ENCODE peak calls at places on chromosomes 4 and X, in five cellular contexts. D is endothelial cell of umbilical vein, F is cardiac muscle cell, B is Panc1, H is esophagus squamous epithelium. Y is an unnamed sample.

GRCh38 chrX:119618439-119618838 is 12.2 kb upstream of the NKRF start:
- DNase-seq in H (no peak), B (no peak), D (no peak), F (no peak), Y (no peak)

GRCh38 chr4:20368926-20369325 is 117.2 kb downstream of the SLIT2 start:
- DNase-seq in F (peak; percentile 13), B (no peak), H (no peak), D (no peak), Y (no peak)

GRCh38 chr4:7806080-7806630 is 133.5 kb downstream of the AFAP1 start:
- DNase-seq in B (no peak), D (peak; percentile 55), F (peak; percentile 95), H (no peak), Y (peak; percentile 58)

GRCh38 chrX:133937022-133937421 is 48.4 kb downstream of the GPC3 start:
- DNase-seq in F (no peak), D (no peak), B (no peak), H (no peak), Y (no peak)

GRCh38 chrX:40971736-40972135 is 113.5 kb upstream of the USP9X start:
- DNase-seq in D (no peak), F (no peak), B (no peak), H (no peak), Y (no peak)

GRCh38 chrX:19593684-19594083 is 78.4 kb upstream of the MAP3K15 start:
- DNase-seq in D (peak; percentile 52), B (no peak), H (no peak), F (peak; percentile 69), Y (no peak)

GRCh38 chrX:28586291-28586690 is 955 bp upstream of the IL1RAPL1 start:
- DNase-seq in B (no peak), H (no peak), D (peak; percentile 31), F (peak; percentile 70), Y (peak; percentile 27)

GRCh38 chr4:72896515-72896914 is 173.0 kb downstream of the COX18 start:
- DNase-seq in F (peak; percentile 91), D (no peak), H (no peak), B (no peak), Y (no peak)

GRCh38 chr4:12852338-12853307 is 631.5 kb downstream of the RAB28 start:
- DNase-seq in D (peak; percentile 49), F (peak; percentile 78), H (no peak), B (peak; percentile 46), Y (no peak)

GRCh38 chrX:40402771-40403533 is 177.8 kb upstream of the ATP6AP2 start:
- DNase-seq in B (no peak), F (peak; percentile 65), H (no peak), D (no peak), Y (peak; percentile 0)

GRCh38 chr4:1026115-1026514 is 14.7 kb downstream of the FGFRL1 start:
- DNase-seq in D (no peak), F (no peak), H (no peak), B (no peak), Y (no peak)

DNA sequence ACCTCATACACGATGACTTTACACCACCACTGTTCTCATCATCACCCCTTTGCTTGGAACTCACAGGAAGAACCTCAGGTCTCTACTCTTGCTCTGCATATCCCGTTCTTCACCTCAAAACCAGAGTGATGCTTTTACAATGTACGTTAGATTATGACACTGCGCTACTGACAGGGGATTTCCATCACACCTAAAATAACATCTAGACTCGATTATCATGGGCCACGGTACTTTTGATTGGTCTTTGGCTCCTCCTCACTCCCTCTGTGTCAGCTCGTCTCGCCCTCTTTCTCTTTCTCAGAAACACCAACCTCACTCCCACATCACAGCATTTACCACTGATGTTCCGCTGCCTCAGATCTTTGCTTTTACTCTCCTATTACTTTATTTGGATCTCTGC is 172.4 kb downstream of the TLL1 start:
- DNase-seq in F (no peak), B (no peak), H (no peak), D (no peak), Y (peak; percentile 24)
- H3K27ac ChIP-seq in F (no peak overlapping the region), B (no peak overlapping the region), H (no peak overlapping the region), D (no peak overlapping the region), Y (no peak overlapping the region)

GRCh38 chr4:88674565-88674964 is 23.1 kb downstream of the NAP1L5 start:
- DNase-seq in H (no peak), F (no peak), B (no peak), D (no peak), Y (no peak)

GRCh38 chr4:88674989-88675388 is 22.6 kb downstream of the NAP1L5 start:
- DNase-seq in B (no peak), H (no peak), D (no peak), F (no peak), Y (no peak)

GRCh38 chr4:88675543-88675942 is 22.1 kb downstream of the NAP1L5 start:
- DNase-seq in H (no peak), D (no peak), B (no peak), F (no peak), Y (no peak)

GRCh38 chr4:88672987-88673386 is 24.6 kb downstream of the NAP1L5 start:
- DNase-seq in H (no peak), B (no peak), D (peak; percentile 65), F (peak; percentile 64), Y (no peak)

GRCh38 chr4:88673886-88674285 is 23.7 kb downstream of the NAP1L5 start:
- DNase-seq in D (no peak), F (no peak), B (no peak), H (no peak), Y (no peak)
- H3K27ac ChIP-seq in D (no peak overlapping the region), F (no peak overlapping the region), B (no peak overlapping the region), H (no peak overlapping the region), Y (no peak overlapping the region)

GRCh38 chr4:38469410-38469809 is 194.6 kb upstream of the KLF3 start:
- DNase-seq in H (no peak), D (no peak), B (no peak), F (no peak), Y (no peak)
- H3K27ac ChIP-seq in H (peak overlapping the region; percentile 56), D (no peak overlapping the region), B (no peak overlapping the region), F (no peak overlapping the region), Y (no peak overlapping the region)

GRCh38 chr4:15526924-15527592 is 57.4 kb downstream of the CC2D2A start:
- DNase-seq in H (no peak), B (no peak), D (no peak), F (no peak), Y (no peak)

GRCh38 chr4:15521442-15522039 is 51.9 kb downstream of the CC2D2A start:
- DNase-seq in D (no peak), B (no peak), F (peak; percentile 7), H (no peak), Y (no peak)

DNA sequence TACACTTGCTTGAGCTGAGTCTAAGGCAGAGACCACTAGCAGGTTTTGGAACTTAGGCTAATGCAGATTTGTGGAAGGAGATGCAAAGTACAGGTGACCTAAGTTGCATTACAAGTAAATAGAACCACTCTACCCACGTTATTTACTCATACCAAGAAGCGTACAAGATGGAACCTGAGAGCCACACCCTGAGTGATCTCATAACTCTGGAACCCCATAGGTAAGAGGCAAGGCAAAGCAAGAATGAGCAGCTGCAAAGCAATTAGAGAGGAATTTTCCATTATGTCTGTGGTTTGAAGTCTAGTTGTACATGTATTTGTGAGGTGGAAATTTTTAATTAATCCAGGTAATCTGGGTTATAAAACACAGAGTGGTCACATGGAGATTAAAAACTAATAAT is 55.4 kb downstream of the CC2D2A start:
- DNase-seq in F (no peak), B (no peak), H (no peak), D (no peak), Y (no peak)
- H3K27ac ChIP-seq in F (no peak overlapping the region), B (no peak overlapping the region), H (peak overlapping the region; percentile 43), D (no peak overlapping the region), Y (no peak overlapping the region)

GRCh38 chrX:153888344-153888743 is 2.4 kb upstream of the L1CAM start:
- DNase-seq in D (no peak), B (no peak), H (no peak), F (no peak), Y (no peak)
- H3K27ac ChIP-seq in D (no peak overlapping the region), B (peak overlapping the region; percentile 89), H (no peak overlapping the region), F (no peak overlapping the region), Y (no peak overlapping the region)

GRCh38 chr4:184782731-184783472 is 42.9 kb downstream of the ACSL1 start:
- DNase-seq in H (no peak), F (no peak), D (no peak), B (no peak), Y (no peak)

GRCh38 chr4:184776821-184777220 is 42.9 kb upstream of the CENPU start:
- DNase-seq in F (no peak), B (no peak), H (no peak), D (no peak), Y (no peak)

GRCh38 chr4:184774152-184774551 is 40.3 kb upstream of the CENPU start:
- DNase-seq in D (no peak), B (no peak), F (no peak), H (no peak), Y (no peak)

GRCh38 chr4:184775854-184776555 is 42.1 kb upstream of the CENPU start:
- DNase-seq in F (no peak), D (no peak), H (no peak), B (no peak), Y (no peak)

GRCh38 chr4:184778325-184778724 is 44.4 kb upstream of the CENPU start:
- DNase-seq in H (no peak), D (no peak), B (no peak), F (no peak), Y (no peak)
- H3K27ac ChIP-seq in H (no peak overlapping the region), D (no peak overlapping the region), B (no peak overlapping the region), F (no peak overlapping the region), Y (no peak overlapping the region)

GRCh38 chr4:188714488-188714887 is 575.2 kb downstream of the TRIML1 start:
- DNase-seq in B (no peak), D (no peak), F (no peak), H (no peak), Y (no peak)
- H3K27ac ChIP-seq in B (no peak overlapping the region), D (no peak overlapping the region), F (no peak overlapping the region), H (no peak overlapping the region), Y (no peak overlapping the region)

DNA sequence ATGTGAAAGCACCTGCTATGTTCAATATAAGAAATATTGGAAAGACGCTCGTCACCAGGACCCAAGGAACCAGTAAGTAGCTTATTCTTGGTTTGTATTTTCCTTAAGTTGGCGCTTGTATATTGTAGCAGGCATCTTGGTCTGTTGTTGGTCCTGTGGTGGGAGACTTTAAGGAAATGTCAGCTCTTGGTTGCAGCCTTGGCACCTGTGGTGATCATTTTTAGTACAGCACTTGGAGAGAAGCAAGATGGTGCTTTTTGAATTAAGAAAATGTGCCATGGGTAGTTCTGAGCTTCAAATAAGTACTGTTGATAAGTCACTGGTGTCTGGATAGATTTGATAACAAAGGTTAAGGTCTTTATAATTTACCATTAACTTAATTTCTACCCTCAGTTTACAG is 1.1 kb downstream of the RPS3A start:
- DNase-seq in D (peak; percentile 31), H (no peak), F (no peak), B (no peak), Y (no peak)
- H3K27ac ChIP-seq in D (peak overlapping the region; percentile 69), H (peak overlapping the region; percentile 98), F (peak overlapping the region; percentile 95), B (peak overlapping the region; percentile 97), Y (no peak overlapping the region)

GRCh38 chrX:71254092-71254941 is at the start of gene ZMYM3:
- DNase-seq in D (peak; percentile 80), F (peak; percentile 89), B (no peak), H (peak; percentile 11), Y (peak; percentile 70)
- H3K27ac ChIP-seq in D (peak within 1 kb of the TSS; percentile 51), F (peak within 1 kb of the TSS; percentile 93), B (peak within 1 kb of the TSS; percentile 82), H (peak within 1 kb of the TSS; percentile 82), Y (peak within 1 kb of the TSS; percentile 80)